ENCODE peak calls at places on chromosomes 11 and 22, in four cellular contexts. One of them, this sample, is unnamed.

GRCh38 chr22:29326481-29326880 is 11.0 kb upstream of the RASL10A start:
- DNase-seq in ACHN: no peak
- DNase-seq in lower leg skin: no peak
- DNase-seq in GM23338: no peak
- DNase-seq in this sample: no peak

GRCh38 chr11:94635072-94635471 is 67.9 kb downstream of the PIWIL4 start:
- DNase-seq in ACHN: no peak
- DNase-seq in GM23338: no peak
- DNase-seq in lower leg skin: no peak
- DNase-seq in this sample: no peak

GRCh38 chr11:8283510-8284272 is 20.0 kb upstream of the LMO1 start:
- DNase-seq in GM23338: peak; percentile 69
- DNase-seq in ACHN: no peak
- DNase-seq in lower leg skin: peak; percentile 81
- DNase-seq in this sample: no peak

GRCh38 chr11:100961633-100962032 is 168.0 kb downstream of the PGR start:
- DNase-seq in lower leg skin: no peak
- DNase-seq in ACHN: peak; percentile 8
- DNase-seq in GM23338: no peak
- DNase-seq in this sample: no peak

GRCh38 chr11:71489311-71490043 is 36.5 kb downstream of the NADSYN1 start:
- DNase-seq in lower leg skin: peak; percentile 67
- DNase-seq in ACHN: peak; percentile 59
- DNase-seq in GM23338: no peak
- DNase-seq in this sample: peak; percentile 58

GRCh38 chr11:78841451-78842060 is 266.9 kb upstream of the NARS2 start:
- DNase-seq in lower leg skin: peak; percentile 48
- DNase-seq in ACHN: no peak
- DNase-seq in GM23338: peak; percentile 51
- DNase-seq in this sample: peak; percentile 6

GRCh38 chr11:2621919-2622318 is 77.9 kb downstream of the KCNQ1OT1 start:
- DNase-seq in GM23338: no peak
- DNase-seq in ACHN: no peak
- DNase-seq in lower leg skin: no peak
- DNase-seq in this sample: no peak

GRCh38 chr11:59680287-59681154 is 11.7 kb upstream of the PATL1 start:
- DNase-seq in ACHN: peak; percentile 75
- DNase-seq in GM23338: peak; percentile 91
- DNase-seq in lower leg skin: no peak
- DNase-seq in this sample: peak; percentile 40

GRCh38 chr11:7630002-7630401 is 43.3 kb downstream of the CYB5R2 start:
- DNase-seq in ACHN: no peak
- DNase-seq in GM23338: no peak
- DNase-seq in lower leg skin: no peak
- DNase-seq in this sample: no peak

GRCh38 chr11:80837051-80837450 is 1396.2 kb upstream of the TENM4 start:
- DNase-seq in GM23338: no peak
- DNase-seq in ACHN: no peak
- DNase-seq in lower leg skin: no peak
- DNase-seq in this sample: no peak

GRCh38 chr11:11916981-11917399 is 75.2 kb downstream of the USP47 start:
- DNase-seq in lower leg skin: no peak
- DNase-seq in GM23338: peak; percentile 19
- DNase-seq in ACHN: peak; percentile 73
- DNase-seq in this sample: peak; percentile 43

GRCh38 chr22:22196018-22196533 is 48.5 kb upstream of the VPREB1 start:
- DNase-seq in GM23338: no peak
- DNase-seq in lower leg skin: no peak
- DNase-seq in ACHN: no peak
- DNase-seq in this sample: no peak

GRCh38 chr11:113176971-113177370 is 137.4 kb upstream of the TTC12 start:
- DNase-seq in lower leg skin: no peak
- DNase-seq in ACHN: no peak
- DNase-seq in GM23338: no peak
- DNase-seq in this sample: peak; percentile 72

GRCh38 chr22:35561796-35562526 is 21.3 kb downstream of the RASD2 start:
- DNase-seq in GM23338: peak; percentile 72
- DNase-seq in ACHN: peak; percentile 84
- DNase-seq in lower leg skin: no peak
- DNase-seq in this sample: peak; percentile 71

GRCh38 chr11:34865261-34865660 is 50.9 kb downstream of the APIP start:
- DNase-seq in ACHN: no peak
- DNase-seq in GM23338: no peak
- DNase-seq in lower leg skin: no peak
- DNase-seq in this sample: no peak

GRCh38 chr11:119374632-119375394 is 6.7 kb downstream of the USP2 start:
- DNase-seq in ACHN: no peak
- DNase-seq in GM23338: no peak
- DNase-seq in lower leg skin: peak; percentile 70
- DNase-seq in this sample: no peak

GRCh38 chr11:32198053-32198452 is 107.2 kb downstream of the RCN1 start:
- DNase-seq in GM23338: peak; percentile 39
- DNase-seq in ACHN: peak; percentile 10
- DNase-seq in lower leg skin: no peak
- DNase-seq in this sample: no peak

GRCh38 chr11:129739339-129739738 is 76.3 kb upstream of the TMEM45B start:
- DNase-seq in lower leg skin: no peak
- DNase-seq in GM23338: no peak
- DNase-seq in ACHN: no peak
- DNase-seq in this sample: no peak

GRCh38 chr11:62024975-62025374 is 57.5 kb upstream of the FTH1 start:
- DNase-seq in lower leg skin: no peak
- DNase-seq in GM23338: no peak
- DNase-seq in ACHN: no peak
- DNase-seq in this sample: no peak

GRCh38 chr11:78547931-78548705 is 26.5 kb downstream of the NARS2 start:
- DNase-seq in ACHN: no peak
- DNase-seq in lower leg skin: no peak
- DNase-seq in GM23338: no peak
- DNase-seq in this sample: no peak

GRCh38 chr11:73233211-73233610 is 15.1 kb downstream of the P2RY2 start:
- DNase-seq in ACHN: no peak
- DNase-seq in GM23338: no peak
- DNase-seq in lower leg skin: peak; percentile 57
- DNase-seq in this sample: no peak

GRCh38 chr11:100920571-100920970 is 209.0 kb downstream of the PGR start:
- DNase-seq in lower leg skin: no peak
- DNase-seq in GM23338: no peak
- DNase-seq in ACHN: no peak
- DNase-seq in this sample: no peak

GRCh38 chr11:73034330-73034729 is 107.8 kb downstream of the FCHSD2 start:
- DNase-seq in ACHN: no peak
- DNase-seq in GM23338: no peak
- DNase-seq in lower leg skin: no peak
- DNase-seq in this sample: no peak

GRCh38 chr11:16632295-16633200 is 105.9 kb upstream of the C11orf58 start:
- DNase-seq in GM23338: peak; percentile 54
- DNase-seq in lower leg skin: no peak
- DNase-seq in ACHN: peak; percentile 19
- DNase-seq in this sample: no peak

GRCh38 chr11:109229682-109230081 is 192.3 kb upstream of the C11orf87 start:
- DNase-seq in lower leg skin: no peak
- DNase-seq in GM23338: no peak
- DNase-seq in ACHN: no peak
- DNase-seq in this sample: no peak

GRCh38 chr11:10590516-10590915 is 22.1 kb upstream of the LYVE1 start:
- DNase-seq in GM23338: no peak
- DNase-seq in lower leg skin: no peak
- DNase-seq in ACHN: no peak
- DNase-seq in this sample: no peak

GRCh38 chr22:40594346-40594745 is 42.2 kb downstream of the MRTFA start:
- DNase-seq in lower leg skin: no peak
- DNase-seq in GM23338: no peak
- DNase-seq in ACHN: no peak
- DNase-seq in this sample: no peak

GRCh38 chr11:28343304-28344233 is 235.4 kb downstream of the METTL15 start:
- DNase-seq in GM23338: peak; percentile 25
- DNase-seq in lower leg skin: no peak
- DNase-seq in ACHN: peak; percentile 54
- DNase-seq in this sample: peak; percentile 40

GRCh38 chr11:75946531-75947530 is 131.8 kb downstream of the UVRAG start:
- DNase-seq in GM23338: peak; percentile 5
- DNase-seq in lower leg skin: no peak
- DNase-seq in ACHN: no peak
- DNase-seq in this sample: no peak

GRCh38 chr11:69647349-69647748 is 6.4 kb downstream of the CCND1 start:
- DNase-seq in GM23338: no peak
- DNase-seq in lower leg skin: no peak
- DNase-seq in ACHN: no peak
- DNase-seq in this sample: no peak

GRCh38 chr22:32327596-32328171 is 30.0 kb upstream of the RFPL3 start:
- DNase-seq in GM23338: no peak
- DNase-seq in ACHN: no peak
- DNase-seq in lower leg skin: peak; percentile 63
- DNase-seq in this sample: no peak

GRCh38 chr22:22578702-22579424 is 19.8 kb upstream of the PRAME start:
- DNase-seq in GM23338: no peak
- DNase-seq in lower leg skin: no peak
- DNase-seq in ACHN: peak; percentile 46
- DNase-seq in this sample: peak; percentile 42

GRCh38 chr11:128496684-128497056 is 90.7 kb downstream of the ETS1 start:
- DNase-seq in lower leg skin: no peak
- DNase-seq in GM23338: no peak
- DNase-seq in ACHN: peak; percentile 42
- DNase-seq in this sample: no peak

GRCh38 chr11:131465746-131466145 is 95.3 kb downstream of the NTM start:
- DNase-seq in lower leg skin: no peak
- DNase-seq in GM23338: peak; percentile 91
- DNase-seq in ACHN: no peak
- DNase-seq in this sample: no peak

GRCh38 chr11:88178211-88178610 is 3.0 kb upstream of the RAB38 start:
- DNase-seq in ACHN: no peak
- DNase-seq in lower leg skin: no peak
- DNase-seq in GM23338: no peak
- DNase-seq in this sample: no peak

GRCh38 chr11:10236850-10237249 is 57.2 kb downstream of the SBF2 start:
- DNase-seq in ACHN: no peak
- DNase-seq in GM23338: no peak
- DNase-seq in lower leg skin: no peak
- DNase-seq in this sample: no peak

GRCh38 chr22:36285545-36285944 is 32.6 kb downstream of the APOL1 start:
- DNase-seq in lower leg skin: no peak
- DNase-seq in GM23338: no peak
- DNase-seq in ACHN: no peak
- DNase-seq in this sample: no peak

GRCh38 chr22:20245577-20246367 is 22.3 kb downstream of the RTN4R start:
- DNase-seq in lower leg skin: no peak
- DNase-seq in GM23338: no peak
- DNase-seq in ACHN: no peak
- DNase-seq in this sample: peak; percentile 8

GRCh38 chr11:46100670-46101069 is 20.6 kb downstream of the PHF21A start:
- DNase-seq in GM23338: no peak
- DNase-seq in ACHN: no peak
- DNase-seq in lower leg skin: no peak
- DNase-seq in this sample: no peak

GRCh38 chr22:40123387-40123786 is 54.3 kb upstream of the TNRC6B start:
- DNase-seq in GM23338: no peak
- DNase-seq in ACHN: no peak
- DNase-seq in lower leg skin: no peak
- DNase-seq in this sample: no peak